ENCODE peak calls at places on chromosomes 16 and 17, in nine cellular contexts. One of them, this sample, is unnamed.
A peak's percentile ranks its signal among the peaks of the same experiment; 100 is the strongest.

GRCh38 chr17:73205326-73205980 is 12.6 kb downstream of the COG1 start:
- DNase-seq in neuronal stem cell: no peak
- DNase-seq in gastrocnemius medialis: no peak
- DNase-seq in KBM-7: no peak
- DNase-seq in keratinocyte: no peak
- DNase-seq in mucosa of descending colon: no peak
- DNase-seq in H54: no peak
- DNase-seq in NAMALWA: no peak
- DNase-seq in islet precursor cell: no peak
- DNase-seq in this sample: no peak

GRCh38 chr17:69424287-69425041 is 10.0 kb downstream of the MAP2K6 start:
- DNase-seq in islet precursor cell: no peak
- DNase-seq in keratinocyte: no peak
- DNase-seq in neuronal stem cell: no peak
- DNase-seq in KBM-7: no peak
- DNase-seq in H54: no peak
- DNase-seq in NAMALWA: no peak
- DNase-seq in mucosa of descending colon: no peak
- DNase-seq in gastrocnemius medialis: no peak
- DNase-seq in this sample: no peak

GRCh38 chr17:59154721-59155438 is at the start of gene SKA2:
- DNase-seq in KBM-7: no peak
- DNase-seq in keratinocyte: no peak
- DNase-seq in H54: peak; percentile 68
- DNase-seq in neuronal stem cell: peak; percentile 100
- DNase-seq in islet precursor cell: no peak
- DNase-seq in gastrocnemius medialis: no peak
- DNase-seq in NAMALWA: no peak
- DNase-seq in mucosa of descending colon: peak; percentile 95
- DNase-seq in this sample: no peak

GRCh38 chr16:15509593-15510520 is 75.5 kb downstream of the BMERB1 start:
- DNase-seq in mucosa of descending colon: no peak
- DNase-seq in islet precursor cell: no peak
- DNase-seq in H54: no peak
- DNase-seq in keratinocyte: no peak
- DNase-seq in NAMALWA: no peak
- DNase-seq in gastrocnemius medialis: no peak
- DNase-seq in KBM-7: peak; percentile 28
- DNase-seq in neuronal stem cell: no peak
- DNase-seq in this sample: no peak

GRCh38 chr17:77836557-77837041 is 121.9 kb upstream of the TNRC6C start:
- DNase-seq in neuronal stem cell: no peak
- DNase-seq in H54: no peak
- DNase-seq in keratinocyte: no peak
- DNase-seq in mucosa of descending colon: no peak
- DNase-seq in gastrocnemius medialis: peak; percentile 79
- DNase-seq in islet precursor cell: no peak
- DNase-seq in KBM-7: no peak
- DNase-seq in NAMALWA: no peak
- DNase-seq in this sample: peak; percentile 36

GRCh38 chr16:79758615-79759346 is 158.2 kb upstream of the MAF start:
- DNase-seq in H54: no peak
- DNase-seq in mucosa of descending colon: no peak
- DNase-seq in gastrocnemius medialis: no peak
- DNase-seq in NAMALWA: no peak
- DNase-seq in neuronal stem cell: no peak
- DNase-seq in keratinocyte: peak; percentile 28
- DNase-seq in islet precursor cell: no peak
- DNase-seq in KBM-7: no peak
- DNase-seq in this sample: no peak

GRCh38 chr16:53457670-53458069 is 23.4 kb downstream of the RBL2 start:
- DNase-seq in neuronal stem cell: no peak
- DNase-seq in gastrocnemius medialis: no peak
- DNase-seq in KBM-7: peak; percentile 36
- DNase-seq in H54: no peak
- DNase-seq in keratinocyte: no peak
- DNase-seq in mucosa of descending colon: no peak
- DNase-seq in islet precursor cell: no peak
- DNase-seq in NAMALWA: peak; percentile 63
- DNase-seq in this sample: no peak

GRCh38 chr16:48366165-48367093 is 18.8 kb downstream of the SIAH1 start:
- DNase-seq in islet precursor cell: peak; percentile 84
- DNase-seq in gastrocnemius medialis: peak; percentile 67
- DNase-seq in mucosa of descending colon: no peak
- DNase-seq in NAMALWA: peak; percentile 86
- DNase-seq in KBM-7: peak; percentile 77
- DNase-seq in H54: no peak
- DNase-seq in keratinocyte: peak; percentile 61
- DNase-seq in neuronal stem cell: no peak
- DNase-seq in this sample: peak; percentile 94

GRCh38 chr17:60094754-60095153 is 16.0 kb upstream of the HEATR6 start:
- DNase-seq in mucosa of descending colon: no peak
- DNase-seq in gastrocnemius medialis: no peak
- DNase-seq in islet precursor cell: no peak
- DNase-seq in neuronal stem cell: no peak
- DNase-seq in H54: no peak
- DNase-seq in NAMALWA: peak; percentile 27
- DNase-seq in KBM-7: no peak
- DNase-seq in keratinocyte: no peak
- DNase-seq in this sample: no peak

GRCh38 chr17:45096141-45096540 is 35.0 kb downstream of the NMT1 start:
- DNase-seq in neuronal stem cell: no peak
- DNase-seq in H54: no peak
- DNase-seq in KBM-7: peak; percentile 57
- DNase-seq in keratinocyte: no peak
- DNase-seq in gastrocnemius medialis: no peak
- DNase-seq in islet precursor cell: peak; percentile 68
- DNase-seq in NAMALWA: peak; percentile 63
- DNase-seq in mucosa of descending colon: no peak
- DNase-seq in this sample: no peak

GRCh38 chr16:25501530-25502255 is 190.1 kb upstream of the HS3ST4 start:
- DNase-seq in H54: no peak
- DNase-seq in islet precursor cell: no peak
- DNase-seq in NAMALWA: no peak
- DNase-seq in keratinocyte: no peak
- DNase-seq in neuronal stem cell: no peak
- DNase-seq in mucosa of descending colon: no peak
- DNase-seq in gastrocnemius medialis: no peak
- DNase-seq in KBM-7: no peak
- DNase-seq in this sample: no peak

GRCh38 chr16:28067604-28068382 is 4.3 kb upstream of the GSG1L start:
- DNase-seq in NAMALWA: no peak
- DNase-seq in H54: no peak
- DNase-seq in gastrocnemius medialis: no peak
- DNase-seq in islet precursor cell: no peak
- DNase-seq in mucosa of descending colon: no peak
- DNase-seq in keratinocyte: no peak
- DNase-seq in neuronal stem cell: no peak
- DNase-seq in KBM-7: no peak
- DNase-seq in this sample: no peak

GRCh38 chr16:12150600-12150999 is 174.1 kb downstream of the SNX29 start:
- DNase-seq in NAMALWA: peak; percentile 45
- DNase-seq in neuronal stem cell: no peak
- DNase-seq in H54: no peak
- DNase-seq in keratinocyte: no peak
- DNase-seq in mucosa of descending colon: no peak
- DNase-seq in islet precursor cell: no peak
- DNase-seq in gastrocnemius medialis: no peak
- DNase-seq in KBM-7: peak; percentile 34
- DNase-seq in this sample: no peak

GRCh38 chr16:51112311-51112710 is 38.8 kb downstream of the SALL1 start:
- DNase-seq in KBM-7: no peak
- DNase-seq in mucosa of descending colon: no peak
- DNase-seq in islet precursor cell: no peak
- DNase-seq in H54: no peak
- DNase-seq in NAMALWA: no peak
- DNase-seq in neuronal stem cell: no peak
- DNase-seq in keratinocyte: no peak
- DNase-seq in gastrocnemius medialis: no peak
- DNase-seq in this sample: no peak

GRCh38 chr16:19785512-19786130 is 67.5 kb downstream of the IQCK start:
- DNase-seq in gastrocnemius medialis: no peak
- DNase-seq in neuronal stem cell: no peak
- DNase-seq in H54: no peak
- DNase-seq in KBM-7: no peak
- DNase-seq in keratinocyte: no peak
- DNase-seq in mucosa of descending colon: no peak
- DNase-seq in islet precursor cell: no peak
- DNase-seq in NAMALWA: no peak
- DNase-seq in this sample: no peak

GRCh38 chr16:88936008-88936912 is 40.7 kb downstream of the CBFA2T3 start:
- DNase-seq in gastrocnemius medialis: peak; percentile 32
- DNase-seq in NAMALWA: peak; percentile 68
- DNase-seq in keratinocyte: no peak
- DNase-seq in neuronal stem cell: no peak
- DNase-seq in islet precursor cell: no peak
- DNase-seq in KBM-7: peak; percentile 96
- DNase-seq in mucosa of descending colon: peak; percentile 80
- DNase-seq in H54: no peak
- DNase-seq in this sample: no peak

GRCh38 chr16:49489686-49490320 is 116.2 kb downstream of the C16orf78 start:
- DNase-seq in neuronal stem cell: no peak
- DNase-seq in islet precursor cell: no peak
- DNase-seq in NAMALWA: no peak
- DNase-seq in gastrocnemius medialis: no peak
- DNase-seq in mucosa of descending colon: no peak
- DNase-seq in keratinocyte: no peak
- DNase-seq in H54: no peak
- DNase-seq in KBM-7: no peak
- DNase-seq in this sample: no peak

GRCh38 chr17:9138161-9138717 is 116.9 kb downstream of the NTN1 start:
- DNase-seq in NAMALWA: no peak
- DNase-seq in KBM-7: no peak
- DNase-seq in islet precursor cell: peak; percentile 90
- DNase-seq in neuronal stem cell: no peak
- DNase-seq in mucosa of descending colon: no peak
- DNase-seq in keratinocyte: no peak
- DNase-seq in H54: no peak
- DNase-seq in gastrocnemius medialis: no peak
- DNase-seq in this sample: no peak

GRCh38 chr16:17962726-17963125 is 373.8 kb downstream of the NPIPA8 start:
- DNase-seq in NAMALWA: no peak
- DNase-seq in KBM-7: no peak
- DNase-seq in gastrocnemius medialis: no peak
- DNase-seq in mucosa of descending colon: no peak
- DNase-seq in keratinocyte: no peak
- DNase-seq in H54: no peak
- DNase-seq in neuronal stem cell: no peak
- DNase-seq in islet precursor cell: peak; percentile 73
- DNase-seq in this sample: no peak

GRCh38 chr17:58336456-58337094 is 8.0 kb upstream of the TSPOAP1 start:
- DNase-seq in H54: no peak
- DNase-seq in mucosa of descending colon: peak; percentile 37
- DNase-seq in islet precursor cell: peak; percentile 73
- DNase-seq in neuronal stem cell: no peak
- DNase-seq in keratinocyte: no peak
- DNase-seq in NAMALWA: peak; percentile 68
- DNase-seq in gastrocnemius medialis: no peak
- DNase-seq in KBM-7: peak; percentile 35
- DNase-seq in this sample: no peak

GRCh38 chr16:3607634-3608033 is 3.8 kb downstream of the SLX4 start:
- DNase-seq in H54: no peak
- DNase-seq in KBM-7: no peak
- DNase-seq in keratinocyte: no peak
- DNase-seq in mucosa of descending colon: no peak
- DNase-seq in neuronal stem cell: no peak
- DNase-seq in gastrocnemius medialis: no peak
- DNase-seq in islet precursor cell: peak; percentile 14
- DNase-seq in NAMALWA: peak; percentile 60
- DNase-seq in this sample: no peak

GRCh38 chr16:4216631-4217030 is 25.2 kb downstream of the SRL start:
- DNase-seq in KBM-7: no peak
- DNase-seq in keratinocyte: no peak
- DNase-seq in H54: no peak
- DNase-seq in NAMALWA: no peak
- DNase-seq in neuronal stem cell: no peak
- DNase-seq in islet precursor cell: no peak
- DNase-seq in mucosa of descending colon: no peak
- DNase-seq in gastrocnemius medialis: no peak
- DNase-seq in this sample: no peak

GRCh38 chr17:42407289-42407836 is 15.7 kb downstream of the CAVIN1 start:
- DNase-seq in KBM-7: peak; percentile 40
- DNase-seq in islet precursor cell: peak; percentile 79
- DNase-seq in mucosa of descending colon: peak; percentile 81
- DNase-seq in neuronal stem cell: no peak
- DNase-seq in NAMALWA: peak; percentile 71
- DNase-seq in keratinocyte: no peak
- DNase-seq in H54: no peak
- DNase-seq in gastrocnemius medialis: peak; percentile 96
- DNase-seq in this sample: no peak

GRCh38 chr16:72094266-72094610 is 591 bp downstream of the DHX38 start:
- DNase-seq in H54: no peak
- DNase-seq in gastrocnemius medialis: no peak
- DNase-seq in mucosa of descending colon: no peak
- DNase-seq in KBM-7: no peak
- DNase-seq in islet precursor cell: no peak
- DNase-seq in keratinocyte: no peak
- DNase-seq in NAMALWA: peak; percentile 71
- DNase-seq in neuronal stem cell: no peak
- DNase-seq in this sample: no peak

GRCh38 chr17:18993876-18994275 is 10.7 kb downstream of the FAM83G start:
- DNase-seq in neuronal stem cell: no peak
- DNase-seq in gastrocnemius medialis: no peak
- DNase-seq in NAMALWA: no peak
- DNase-seq in islet precursor cell: no peak
- DNase-seq in H54: no peak
- DNase-seq in KBM-7: no peak
- DNase-seq in keratinocyte: no peak
- DNase-seq in mucosa of descending colon: peak; percentile 37
- DNase-seq in this sample: no peak

GRCh38 chr17:8056232-8056975 is 17.5 kb downstream of the ALOX15B start:
- DNase-seq in KBM-7: peak; percentile 89
- DNase-seq in islet precursor cell: peak; percentile 82
- DNase-seq in neuronal stem cell: no peak
- DNase-seq in keratinocyte: peak; percentile 26
- DNase-seq in gastrocnemius medialis: peak; percentile 42
- DNase-seq in NAMALWA: peak; percentile 27
- DNase-seq in mucosa of descending colon: no peak
- DNase-seq in H54: no peak
- DNase-seq in this sample: no peak

GRCh38 chr17:78583091-78583490 is 5.9 kb upstream of the DNAH17 start:
- DNase-seq in H54: peak; percentile 55
- DNase-seq in mucosa of descending colon: no peak
- DNase-seq in KBM-7: no peak
- DNase-seq in keratinocyte: no peak
- DNase-seq in gastrocnemius medialis: no peak
- DNase-seq in neuronal stem cell: no peak
- DNase-seq in NAMALWA: peak; percentile 72
- DNase-seq in islet precursor cell: no peak
- DNase-seq in this sample: no peak

GRCh38 chr17:81101614-81102306 is 63.5 kb upstream of the PVALEF start:
- DNase-seq in gastrocnemius medialis: peak; percentile 76
- DNase-seq in NAMALWA: peak; percentile 93
- DNase-seq in islet precursor cell: peak; percentile 98
- DNase-seq in KBM-7: peak; percentile 84
- DNase-seq in H54: peak; percentile 93
- DNase-seq in mucosa of descending colon: peak; percentile 92
- DNase-seq in neuronal stem cell: peak; percentile 88
- DNase-seq in keratinocyte: no peak
- DNase-seq in this sample: peak; percentile 76

GRCh38 chr17:49316889-49317288 is 45.2 kb downstream of the ZNF652 start:
- DNase-seq in H54: no peak
- DNase-seq in KBM-7: peak; percentile 75
- DNase-seq in keratinocyte: no peak
- DNase-seq in NAMALWA: no peak
- DNase-seq in islet precursor cell: peak; percentile 58
- DNase-seq in neuronal stem cell: no peak
- DNase-seq in gastrocnemius medialis: no peak
- DNase-seq in mucosa of descending colon: no peak
- DNase-seq in this sample: no peak

GRCh38 chr17:81695801-81696200 is 7.4 kb upstream of the MRPL12 start:
- DNase-seq in gastrocnemius medialis: no peak
- DNase-seq in keratinocyte: no peak
- DNase-seq in H54: no peak
- DNase-seq in KBM-7: no peak
- DNase-seq in neuronal stem cell: no peak
- DNase-seq in islet precursor cell: no peak
- DNase-seq in NAMALWA: no peak
- DNase-seq in mucosa of descending colon: no peak
- DNase-seq in this sample: no peak

GRCh38 chr17:64739316-64740058 is 77.4 kb upstream of the SMURF2 start:
- DNase-seq in mucosa of descending colon: no peak
- DNase-seq in NAMALWA: no peak
- DNase-seq in gastrocnemius medialis: peak; percentile 24
- DNase-seq in keratinocyte: no peak
- DNase-seq in islet precursor cell: peak; percentile 80
- DNase-seq in KBM-7: no peak
- DNase-seq in neuronal stem cell: no peak
- DNase-seq in H54: no peak
- DNase-seq in this sample: no peak